ENCODE peak calls at places on chromosomes 16 and 17, in ten cellular contexts. One of them, this sample, is unnamed.

GRCh38 chr17:27991594-27991993 is 50.9 kb upstream of the NLK start:
- DNase-seq in stimulated activated CD8-positive, alpha-beta memory T cell treated with anti-CD3 and anti-CD28 coated beads, Interleukin-7, amount 100 ng/mL, for 1 hour: no peak
- DNase-seq in NCI-H510A: no peak
- DNase-seq in lower leg skin: no peak
- DNase-seq in spleen: no peak
- DNase-seq in GM23338: no peak
- DNase-seq in effector memory CD8-positive, alpha-beta T cell: no peak
- DNase-seq in NCI-H345: no peak
- DNase-seq in kidney glomerular epithelial cell: no peak
- DNase-seq in H7: no peak
- DNase-seq in this sample: no peak

GRCh38 chr17:27654654-27655524 is 23.9 kb downstream of the LGALS9 start:
- DNase-seq in stimulated activated CD8-positive, alpha-beta memory T cell treated with anti-CD3 and anti-CD28 coated beads, Interleukin-7, amount 100 ng/mL, for 1 hour: peak
- DNase-seq in NCI-H510A: peak
- DNase-seq in lower leg skin: peak
- DNase-seq in spleen: peak
- DNase-seq in GM23338: peak
- DNase-seq in effector memory CD8-positive, alpha-beta T cell: peak
- DNase-seq in NCI-H345: peak
- DNase-seq in kidney glomerular epithelial cell: peak
- DNase-seq in H7: peak
- DNase-seq in this sample: peak

GRCh38 chr17:34503804-34504203 is 75.6 kb upstream of the TMEM132E start:
- DNase-seq in stimulated activated CD8-positive, alpha-beta memory T cell treated with anti-CD3 and anti-CD28 coated beads, Interleukin-7, amount 100 ng/mL, for 1 hour: no peak
- DNase-seq in NCI-H510A: no peak
- DNase-seq in lower leg skin: no peak
- DNase-seq in spleen: no peak
- DNase-seq in GM23338: no peak
- DNase-seq in effector memory CD8-positive, alpha-beta T cell: no peak
- DNase-seq in NCI-H345: no peak
- DNase-seq in kidney glomerular epithelial cell: no peak
- DNase-seq in H7: no peak
- DNase-seq in this sample: no peak

GRCh38 chr16:82135844-82136243 is 34.2 kb downstream of the MPHOSPH6 start:
- DNase-seq in stimulated activated CD8-positive, alpha-beta memory T cell treated with anti-CD3 and anti-CD28 coated beads, Interleukin-7, amount 100 ng/mL, for 1 hour: no peak
- DNase-seq in NCI-H510A: no peak
- DNase-seq in lower leg skin: no peak
- DNase-seq in spleen: no peak
- DNase-seq in GM23338: no peak
- DNase-seq in effector memory CD8-positive, alpha-beta T cell: no peak
- DNase-seq in NCI-H345: no peak
- DNase-seq in kidney glomerular epithelial cell: peak
- DNase-seq in H7: no peak
- DNase-seq in this sample: no peak

GRCh38 chr16:79159650-79160049 is 440.9 kb downstream of the MAF start:
- DNase-seq in stimulated activated CD8-positive, alpha-beta memory T cell treated with anti-CD3 and anti-CD28 coated beads, Interleukin-7, amount 100 ng/mL, for 1 hour: no peak
- DNase-seq in NCI-H510A: no peak
- DNase-seq in lower leg skin: no peak
- DNase-seq in spleen: no peak
- DNase-seq in GM23338: no peak
- DNase-seq in effector memory CD8-positive, alpha-beta T cell: no peak
- DNase-seq in NCI-H345: no peak
- DNase-seq in kidney glomerular epithelial cell: no peak
- DNase-seq in H7: no peak
- DNase-seq in this sample: no peak

GRCh38 chr16:87702325-87702811 is 63.4 kb downstream of the KLHDC4 start:
- DNase-seq in stimulated activated CD8-positive, alpha-beta memory T cell treated with anti-CD3 and anti-CD28 coated beads, Interleukin-7, amount 100 ng/mL, for 1 hour: peak
- DNase-seq in NCI-H510A: no peak
- DNase-seq in lower leg skin: no peak
- DNase-seq in spleen: peak
- DNase-seq in GM23338: peak
- DNase-seq in effector memory CD8-positive, alpha-beta T cell: peak
- DNase-seq in NCI-H345: no peak
- DNase-seq in kidney glomerular epithelial cell: no peak
- DNase-seq in H7: peak
- DNase-seq in this sample: peak

GRCh38 chr17:78014651-78015050 is 56.1 kb downstream of the TNRC6C start:
- DNase-seq in stimulated activated CD8-positive, alpha-beta memory T cell treated with anti-CD3 and anti-CD28 coated beads, Interleukin-7, amount 100 ng/mL, for 1 hour: no peak
- DNase-seq in NCI-H510A: no peak
- DNase-seq in lower leg skin: no peak
- DNase-seq in spleen: no peak
- DNase-seq in GM23338: no peak
- DNase-seq in effector memory CD8-positive, alpha-beta T cell: no peak
- DNase-seq in NCI-H345: no peak
- DNase-seq in kidney glomerular epithelial cell: no peak
- DNase-seq in H7: no peak
- DNase-seq in this sample: no peak

GRCh38 chr17:550041-550398 is 164.6 kb downstream of the VPS53 start:
- DNase-seq in stimulated activated CD8-positive, alpha-beta memory T cell treated with anti-CD3 and anti-CD28 coated beads, Interleukin-7, amount 100 ng/mL, for 1 hour: no peak
- DNase-seq in NCI-H510A: no peak
- DNase-seq in lower leg skin: no peak
- DNase-seq in spleen: no peak
- DNase-seq in GM23338: no peak
- DNase-seq in effector memory CD8-positive, alpha-beta T cell: no peak
- DNase-seq in NCI-H345: no peak
- DNase-seq in kidney glomerular epithelial cell: peak
- DNase-seq in H7: no peak
- DNase-seq in this sample: no peak

GRCh38 chr16:85396879-85397871 is 215.9 kb upstream of the GSE1 start:
- DNase-seq in stimulated activated CD8-positive, alpha-beta memory T cell treated with anti-CD3 and anti-CD28 coated beads, Interleukin-7, amount 100 ng/mL, for 1 hour: no peak
- DNase-seq in NCI-H510A: peak
- DNase-seq in lower leg skin: peak
- DNase-seq in spleen: peak
- DNase-seq in GM23338: peak
- DNase-seq in effector memory CD8-positive, alpha-beta T cell: no peak
- DNase-seq in NCI-H345: peak
- DNase-seq in kidney glomerular epithelial cell: no peak
- DNase-seq in H7: peak
- DNase-seq in this sample: no peak

GRCh38 chr17:1039511-1040215 is 42.7 kb downstream of the TIMM22 start:
- DNase-seq in stimulated activated CD8-positive, alpha-beta memory T cell treated with anti-CD3 and anti-CD28 coated beads, Interleukin-7, amount 100 ng/mL, for 1 hour: no peak
- DNase-seq in NCI-H510A: no peak
- DNase-seq in lower leg skin: peak
- DNase-seq in spleen: peak
- DNase-seq in GM23338: no peak
- DNase-seq in effector memory CD8-positive, alpha-beta T cell: no peak
- DNase-seq in NCI-H345: no peak
- DNase-seq in kidney glomerular epithelial cell: no peak
- DNase-seq in H7: peak
- DNase-seq in this sample: no peak

GRCh38 chr16:87697792-87698191 is 68.0 kb downstream of the KLHDC4 start:
- DNase-seq in stimulated activated CD8-positive, alpha-beta memory T cell treated with anti-CD3 and anti-CD28 coated beads, Interleukin-7, amount 100 ng/mL, for 1 hour: no peak
- DNase-seq in NCI-H510A: no peak
- DNase-seq in lower leg skin: no peak
- DNase-seq in spleen: no peak
- DNase-seq in GM23338: no peak
- DNase-seq in effector memory CD8-positive, alpha-beta T cell: no peak
- DNase-seq in NCI-H345: no peak
- DNase-seq in kidney glomerular epithelial cell: no peak
- DNase-seq in H7: no peak
- DNase-seq in this sample: no peak

GRCh38 chr17:66527335-66527734 is 224.9 kb downstream of the PRKCA start:
- DNase-seq in stimulated activated CD8-positive, alpha-beta memory T cell treated with anti-CD3 and anti-CD28 coated beads, Interleukin-7, amount 100 ng/mL, for 1 hour: no peak
- DNase-seq in NCI-H510A: no peak
- DNase-seq in lower leg skin: no peak
- DNase-seq in spleen: no peak
- DNase-seq in GM23338: no peak
- DNase-seq in effector memory CD8-positive, alpha-beta T cell: no peak
- DNase-seq in NCI-H345: no peak
- DNase-seq in kidney glomerular epithelial cell: no peak
- DNase-seq in H7: no peak
- DNase-seq in this sample: no peak